ENCODE peak calls at places on chromosomes 12 and 14, in seven cellular contexts. T is aorta; Y is CD8-positive, alpha-beta T cell; V is upper lobe of right lung; C is CD4-positive, CD25-positive, alpha-beta regulatory T cell; I is HCT116; P is colonic mucosa. N is an unnamed sample. For H3K36me3, the result is how much of the 10 kb centered on the place peaks cover.

GRCh38 chr14:95651028-95651427 is 35.2 kb upstream of the TCL1B start:
- DNase-seq in T (no peak), Y (no peak), V (no peak), C (no peak), I (no peak), P (no peak), N (no peak)

GRCh38 chr14:54737132-54737711 is 165.4 kb downstream of the GCH1 start:
- DNase-seq in T (no peak), Y (no peak), V (no peak), C (peak), I (no peak), P (no peak), N (no peak)

GRCh38 chr12:51200806-51201205 is 17.1 kb downstream of the POU6F1 start:
- DNase-seq in T (no peak), Y (no peak), V (no peak), C (no peak), I (no peak), P (no peak), N (no peak)

GRCh38 chr12:20443792-20444191 is 75.5 kb downstream of the PDE3A start:
- DNase-seq in T (no peak), Y (no peak), V (no peak), C (no peak), I (no peak), P (no peak), N (no peak)

GRCh38 chr14:94584591-94585280 is 3.5 kb downstream of the SERPINA5 start:
- DNase-seq in T (peak), Y (no peak), V (no peak), C (no peak), I (no peak), P (no peak), N (no peak)

GRCh38 chr12:118355838-118356237 is 16.9 kb downstream of the TAOK3 start:
- DNase-seq in T (no peak), Y (no peak), V (no peak), C (no peak), I (no peak), P (no peak), N (no peak)

GRCh38 chr14:95659986-95660385 is 26.2 kb upstream of the TCL1B start:
- DNase-seq in T (no peak), Y (no peak), V (no peak), C (no peak), I (no peak), P (no peak), N (no peak)

GRCh38 chr14:78946949-78947348 is 776.8 kb downstream of the NRXN3 start:
- DNase-seq in T (no peak), Y (no peak), V (no peak), C (no peak), I (no peak), P (no peak), N (no peak)

GRCh38 chr12:52023182-52023975 is 16.6 kb downstream of the TAMALIN start:
- DNase-seq in T (peak), Y (peak), V (peak), C (peak), I (peak), P (peak), N (peak)

GRCh38 chr12:75585309-75585708 is 73.9 kb upstream of the KRR1 start:
- DNase-seq in T (no peak), Y (no peak), V (no peak), C (no peak), I (peak), P (no peak), N (no peak)

GRCh38 chr12:93847517-93848452 is 170.6 kb downstream of the CRADD start:
- DNase-seq in T (no peak), Y (no peak), V (no peak), C (peak), I (no peak), P (no peak), N (no peak)

GRCh38 chr14:95484296-95484695 is 32.2 kb downstream of the SYNE3 start:
- DNase-seq in T (peak), Y (no peak), V (no peak), C (no peak), I (no peak), P (no peak), N (no peak)

GRCh38 chr12:68538722-68539614 is 71.7 kb upstream of the RAP1B start:
- DNase-seq in T (peak), Y (peak), V (no peak), C (peak), I (no peak), P (peak), N (peak)

GRCh38 chr12:55822228-55822627 is 4.4 kb downstream of the ORMDL2 start:
- DNase-seq in T (peak), Y (no peak), V (no peak), C (no peak), I (no peak), P (peak), N (no peak)

GRCh38 chr12:15044461-15044860 is 71.6 kb downstream of the PDE6H start:
- DNase-seq in T (no peak), Y (no peak), V (no peak), C (no peak), I (no peak), P (no peak), N (no peak)

GRCh38 chr14:103679351-103679750 is 35.9 kb downstream of the XRCC3 start:
- DNase-seq in T (peak), Y (no peak), V (peak), C (peak), I (peak), P (peak), N (no peak)

GRCh38 chr12:92859650-92860386 is 69.3 kb downstream of the EEA1 start:
- DNase-seq in T (no peak), Y (no peak), V (no peak), C (no peak), I (no peak), P (no peak), N (no peak)

GRCh38 chr12:6745751-6746525 is 7.0 kb downstream of the MLF2 start:
- DNase-seq in T (no peak), Y (no peak), V (no peak), C (peak), I (no peak), P (no peak), N (no peak)

GRCh38 chr12:47721431-47721973 is 3.8 kb downstream of the ENDOU start:
- DNase-seq in T (no peak), Y (no peak), V (no peak), C (no peak), I (no peak), P (no peak), N (no peak)

GRCh38 chr14:103296987-103297386 is 37.0 kb upstream of the EIF5 start:
- DNase-seq in T (peak), Y (no peak), V (no peak), C (no peak), I (no peak), P (no peak), N (no peak)

GRCh38 chr12:113659015-113659414 is 187.3 kb upstream of the LHX5 start:
- DNase-seq in T (no peak), Y (no peak), V (no peak), C (no peak), I (no peak), P (no peak), N (no peak)

GRCh38 chr12:108037960-108038359 is 91.1 kb upstream of the WSCD2 start:
- DNase-seq in T (no peak), Y (no peak), V (no peak), C (no peak), I (no peak), P (no peak), N (no peak)

GRCh38 chr14:99537399-99537798 is 56.2 kb downstream of the CCNK start:
- DNase-seq in T (no peak), Y (no peak), V (no peak), C (no peak), I (no peak), P (no peak), N (peak)

GRCh38 chr14:49880267-49881064 is 12.4 kb upstream of the ARF6 start:
- DNase-seq in T (no peak), Y (no peak), V (no peak), C (no peak), I (no peak), P (no peak), N (no peak)

GRCh38 chr14:63647696-63648410 is 6.2 kb upstream of the WDR89 start:
- DNase-seq in T (no peak), Y (no peak), V (no peak), C (no peak), I (no peak), P (no peak), N (no peak)

GRCh38 chr14:89024691-89025090 is 200.2 kb downstream of the TTC8 start:
- DNase-seq in T (no peak), Y (no peak), V (no peak), C (no peak), I (no peak), P (no peak), N (no peak)

GRCh38 chr14:59727073-59727661 is 143.4 kb downstream of the RTN1 start:
- DNase-seq in T (no peak), Y (no peak), V (no peak), C (no peak), I (no peak), P (no peak), N (no peak)

GRCh38 chr12:70243510-70244331 is 488 bp downstream of the CNOT2 start:
- DNase-seq in T (peak), Y (peak), V (peak), C (peak), I (peak), P (peak), N (peak)

GRCh38 chr12:70245458-70245857 is 2.2 kb downstream of the CNOT2 start:
- DNase-seq in T (no peak), Y (no peak), V (no peak), C (no peak), I (no peak), P (no peak), N (no peak)

GRCh38 chr12:70247653-70248199 is 4.5 kb downstream of the CNOT2 start:
- DNase-seq in T (no peak), Y (no peak), V (no peak), C (no peak), I (no peak), P (no peak), N (no peak)

GRCh38 chr12:70248916-70249315 is 5.7 kb downstream of the CNOT2 start:
- DNase-seq in T (no peak), Y (no peak), V (no peak), C (no peak), I (no peak), P (no peak), N (no peak)

DNA sequence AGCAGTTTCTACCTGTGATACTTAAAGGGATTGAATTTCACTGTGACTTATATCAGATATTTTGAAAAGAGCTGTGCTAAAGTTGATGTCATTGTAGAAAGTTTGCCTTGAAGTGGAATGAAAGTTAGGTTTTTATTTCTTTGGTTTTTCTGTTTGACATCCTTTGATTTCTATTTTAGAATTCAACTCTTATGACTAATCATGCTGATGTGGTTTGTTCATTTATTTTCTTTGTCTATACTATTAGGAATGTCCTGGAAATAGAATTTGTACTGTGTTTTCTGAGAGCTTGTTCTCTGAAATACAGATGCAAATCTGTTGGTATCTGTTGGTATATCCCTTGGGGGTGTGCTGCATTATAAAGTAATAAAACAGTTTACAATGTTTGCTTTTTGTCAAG is 3.3 kb downstream of the CNOT2 start:
- DNase-seq in T (no peak), Y (no peak), V (no peak), C (no peak), I (no peak), P (no peak), N (no peak)
- H3K4me3 ChIP-seq in T (no peak), Y (no peak), V (no peak), C (peak), I (no peak), P (no peak), N (no peak)

GRCh38 chr14:73491977-73492552 is 1.3 kb downstream of the RIOX1 start:
- DNase-seq in T (no peak), Y (no peak), V (no peak), C (no peak), I (no peak), P (no peak), N (no peak)
- H3K27ac ChIP-seq in T (no peak), Y (peak), V (no peak), C (peak), I (no peak), P (peak), N (no peak)

GRCh38 chr14:34754687-34755086 is 40.3 kb upstream of the CFL2 start:
- DNase-seq in T (no peak), Y (no peak), V (no peak), C (no peak), I (no peak), P (no peak), N (no peak)
- H3K36me3 ChIP-seq in T (under half), Y (under half), V (half or more), C (under half), I (under half), P (under half), N (under half)

GRCh38 chr12:127570793-127571360 is 696.1 kb upstream of the TMEM132C start:
- DNase-seq in T (no peak), Y (no peak), V (no peak), C (no peak), I (no peak), P (no peak), N (peak)
- H3K4me3 ChIP-seq in T (no peak), Y (no peak), V (no peak), C (no peak), I (no peak), P (no peak), N (peak)

N was measured in SJCRH30.